ENCODE peak calls at places on chromosomes 7 and 10, in seven cellular contexts. F is tibial artery, D is foreskin keratinocyte, S is ovary, T is vagina, V is spleen, A is IMR-90. I is an unnamed sample.

GRCh38 chr7:21912305-21912704 is 33.4 kb downstream of the CDCA7L start:
- DNase-seq in F (no peak), D (no peak), S (peak; percentile 46), T (no peak), V (no peak), A (peak; percentile 66), I (no peak)

GRCh38 chr7:67716729-67717128 is 720.1 kb downstream of the TYW1 start:
- DNase-seq in F (no peak), D (no peak), S (no peak), T (no peak), V (no peak), A (no peak), I (no peak)

GRCh38 chr7:114095885-114096284 is 177.1 kb upstream of the PPP1R3A start:
- DNase-seq in F (no peak), D (no peak), S (no peak), T (no peak), V (no peak), A (no peak), I (no peak)

GRCh38 chr7:17304926-17305325 is 6.5 kb downstream of the AHR start:
- DNase-seq in F (no peak), D (peak; percentile 82), S (no peak), T (no peak), V (no peak), A (peak; percentile 88), I (no peak)

GRCh38 chr10:128721851-128722250 is 595.6 kb upstream of the MKI67 start:
- DNase-seq in F (no peak), D (no peak), S (no peak), T (no peak), V (no peak), A (no peak), I (no peak)

GRCh38 chr7:139772115-139772514 is 5.7 kb downstream of the HIPK2 start:
- DNase-seq in F (no peak), D (no peak), S (no peak), T (no peak), V (no peak), A (no peak), I (no peak)

GRCh38 chr7:27339478-27339877 is 96.9 kb downstream of the EVX1 start:
- DNase-seq in F (no peak), D (no peak), S (no peak), T (no peak), V (no peak), A (no peak), I (no peak)

GRCh38 chr10:97080051-97080776 is 105.5 kb downstream of the SLIT1 start:
- DNase-seq in F (no peak), D (no peak), S (no peak), T (no peak), V (no peak), A (no peak), I (no peak)

GRCh38 chr7:152145853-152146466 is 120.5 kb downstream of the GALNT11 start:
- DNase-seq in F (no peak), D (no peak), S (no peak), T (no peak), V (no peak), A (peak; percentile 71), I (peak; percentile 17)

GRCh38 chr10:52961298-52961697 is 188.7 kb upstream of the MBL2 start:
- DNase-seq in F (no peak), D (no peak), S (no peak), T (no peak), V (no peak), A (no peak), I (no peak)

GRCh38 chr7:82697897-82698296 is 254.3 kb upstream of the CACNA2D1 start:
- DNase-seq in F (no peak), D (no peak), S (no peak), T (no peak), V (no peak), A (peak; percentile 55), I (no peak)

GRCh38 chr10:18681971-18682403 is 22.8 kb downstream of the ARL5B start:
- DNase-seq in F (no peak), D (peak; percentile 67), S (no peak), T (no peak), V (no peak), A (peak; percentile 65), I (no peak)

GRCh38 chr7:422886-423225 is 96.8 kb downstream of the PDGFA start:
- DNase-seq in F (no peak), D (no peak), S (no peak), T (no peak), V (peak; percentile 47), A (no peak), I (no peak)

GRCh38 chr7:106820321-106821217 is 44.5 kb upstream of the PIK3CG start:
- DNase-seq in F (no peak), D (no peak), S (no peak), T (no peak), V (no peak), A (no peak), I (no peak)

DNA sequence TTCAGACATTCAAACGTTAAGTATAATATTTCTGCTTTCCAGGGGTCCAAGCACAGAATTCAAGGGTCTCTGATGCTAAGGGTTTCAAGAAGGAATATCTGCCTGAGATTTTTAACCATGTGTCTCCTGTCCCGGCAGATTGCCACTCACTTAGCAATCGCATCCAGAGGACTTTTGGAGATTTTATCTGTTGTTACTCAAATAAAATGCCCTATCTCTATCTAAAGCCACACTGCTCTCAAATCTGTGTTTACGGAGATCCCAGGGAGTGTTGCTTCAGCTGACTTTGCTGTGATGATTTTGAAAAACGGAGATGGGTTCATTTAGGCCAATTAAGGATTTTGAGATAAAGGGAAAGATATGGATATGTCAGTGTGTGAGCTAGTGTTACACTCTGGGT is 359.9 kb downstream of the DGKB start:
- DNase-seq in F (no peak), D (no peak), S (no peak), T (no peak), V (no peak), A (no peak), I (no peak)
- TF ChIP-seq CTCF in F (no peak), D (no peak), S (no peak), T (no peak), V (no peak), A (no peak), I (no peak)

GRCh38 chr7:25669300-25669781 is 441.1 kb upstream of the NPVF start:
- DNase-seq in F (no peak), D (no peak), S (no peak), T (no peak), V (no peak), A (no peak), I (no peak)

GRCh38 chr7:25671087-25671486 is 442.8 kb upstream of the NPVF start:
- DNase-seq in F (no peak), D (no peak), S (no peak), T (no peak), V (no peak), A (no peak), I (no peak)

GRCh38 chr7:25669954-25670841 is 441.9 kb upstream of the NPVF start:
- DNase-seq in F (peak; percentile 75), D (no peak), S (no peak), T (no peak), V (no peak), A (no peak), I (no peak)

GRCh38 chr7:25675789-25676474 is 447.6 kb upstream of the NPVF start:
- DNase-seq in F (no peak), D (no peak), S (no peak), T (no peak), V (no peak), A (no peak), I (no peak)

GRCh38 chr7:25672476-25672875 is 444.2 kb upstream of the NPVF start:
- DNase-seq in F (no peak), D (no peak), S (no peak), T (no peak), V (no peak), A (no peak), I (no peak)
- H3K27ac ChIP-seq in F (no peak overlapping the region), D (no peak overlapping the region), S (no peak overlapping the region), T (no peak overlapping the region), V (no peak overlapping the region), A (no peak overlapping the region), I (no peak overlapping the region)

GRCh38 chr10:490256-490655 is 199.2 kb downstream of the DIP2C start:
- DNase-seq in F (peak; percentile 81), D (no peak), S (no peak), T (no peak), V (peak; percentile 18), A (peak; percentile 27), I (no peak)
- H3K27me3 ChIP-seq in F (no peaks in the 10 kb centered on the region), D (no peaks in the 10 kb centered on the region), S (no peaks in the 10 kb centered on the region), T (no peaks in the 10 kb centered on the region), V (no peaks in the 10 kb centered on the region), A (no peaks in the 10 kb centered on the region), I (no peaks in the 10 kb centered on the region)

DNA sequence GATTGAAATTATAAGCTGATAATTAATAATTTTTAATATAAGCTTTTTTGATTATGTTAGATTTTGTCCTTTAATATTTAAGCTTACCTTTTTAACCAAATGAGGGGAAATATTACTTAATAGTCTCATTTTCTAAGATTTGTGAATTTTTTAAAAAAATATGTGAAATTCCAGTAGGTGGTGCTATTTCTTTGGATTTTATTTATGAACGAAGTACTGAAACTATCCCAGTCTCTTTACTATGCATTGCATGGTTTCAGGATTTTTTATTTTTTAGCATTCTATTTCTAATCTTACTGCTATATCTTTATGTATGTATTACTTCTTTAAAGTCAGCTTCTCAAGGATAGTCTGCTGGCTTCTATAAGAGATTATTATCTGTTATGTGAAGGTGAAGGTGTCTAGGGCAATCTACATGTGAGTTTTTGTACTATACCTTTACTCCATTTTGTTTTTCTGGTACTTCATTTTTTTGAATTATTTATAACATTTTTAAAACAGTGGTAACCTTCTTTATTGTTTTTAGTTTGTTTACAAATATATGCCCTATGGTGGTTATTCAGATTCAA is 78.3 kb downstream of the ATRNL1 start:
- DNase-seq in F (no peak), D (no peak), S (no peak), T (no peak), V (no peak), A (no peak), I (no peak)
- TF ChIP-seq CTCF in F (peak; percentile 24), D (peak; percentile 57), S (no peak), T (peak; percentile 43), V (no peak), A (peak; percentile 49), I (no peak)

GRCh38 chr10:105542401-105542800 is 901.3 kb downstream of the SORCS3 start:
- DNase-seq in F (no peak), D (no peak), S (no peak), T (no peak), V (no peak), A (no peak), I (no peak)
- H3K27ac ChIP-seq in F (no peak overlapping the region), D (no peak overlapping the region), S (no peak overlapping the region), T (no peak overlapping the region), V (no peak overlapping the region), A (no peak overlapping the region), I (no peak overlapping the region)

DNA sequence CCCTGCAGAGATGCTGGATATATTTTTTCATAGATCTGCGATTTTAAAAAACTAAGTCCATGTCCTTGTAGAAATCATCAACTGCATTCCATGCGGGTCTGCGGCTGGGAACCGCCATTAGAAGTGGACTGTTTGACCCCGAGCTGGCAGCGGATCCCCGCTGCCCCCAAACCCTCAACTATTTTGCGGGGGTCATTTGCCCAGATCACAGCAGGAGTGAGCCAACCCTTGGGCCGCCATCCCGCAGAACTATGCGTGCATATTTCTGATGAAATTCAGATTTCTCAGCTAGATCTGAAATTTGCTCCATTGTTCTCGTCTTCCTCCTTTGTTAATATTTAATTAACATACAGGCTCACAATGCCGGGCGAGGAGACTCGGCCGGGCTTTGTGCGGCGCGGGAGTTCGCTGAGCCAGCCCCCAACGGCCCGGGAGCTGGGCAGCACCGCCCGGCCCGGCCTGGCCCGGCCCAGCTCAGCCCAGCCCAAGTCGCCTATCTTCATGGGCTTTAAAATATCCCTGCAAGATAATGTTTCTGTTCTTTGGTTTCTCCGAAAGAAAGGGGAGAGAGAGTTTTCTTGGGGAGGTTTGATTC is 2.0 kb downstream of the EN2 start:
- DNase-seq in F (no peak), D (no peak), S (no peak), T (no peak), V (peak; percentile 29), A (no peak), I (no peak)
- H3K27me3 ChIP-seq in F (peaks cover 96% of the 10 kb centered on the region), D (peaks cover 96% of the 10 kb centered on the region), S (no peaks in the 10 kb centered on the region), T (peaks cover 14% of the 10 kb centered on the region), V (peaks cover 87% of the 10 kb centered on the region), A (peaks cover 85% of the 10 kb centered on the region), I (peaks cover 86% of the 10 kb centered on the region)

GRCh38 chr10:84205853-84206513 is 11.6 kb downstream of the CDHR1 start:
- DNase-seq in F (peak; percentile 17), D (no peak), S (no peak), T (no peak), V (no peak), A (no peak), I (no peak)
- TF ChIP-seq CTCF in F (no peak), D (no peak), S (no peak), T (no peak), V (no peak), A (no peak), I (no peak)